ENCODE peak calls at places on chromosomes 11 and 22, in five cellular contexts. Y is adrenal gland, F is lower leg skin, P is A549, B is Peyer's patch. S is an unnamed sample.

GRCh38 chr11:100639140-100639539 is 47.9 kb upstream of the ARHGAP42 start:
- DNase-seq in Y (no peak), F (no peak), P (peak; percentile 11), B (no peak), S (no peak)

GRCh38 chr11:103609117-103610066 is 427.0 kb upstream of the DDI1 start:
- DNase-seq in Y (no peak), F (no peak), P (peak; percentile 68), B (no peak), S (peak; percentile 34)

GRCh38 chr22:28983788-28984441 is 77.7 kb downstream of the C22orf31 start:
- DNase-seq in Y (no peak), F (no peak), P (no peak), B (no peak), S (no peak)

GRCh38 chr11:325796-326591 is 5.3 kb upstream of the IFITM3 start:
- DNase-seq in Y (no peak), F (no peak), P (no peak), B (no peak), S (no peak)

GRCh38 chr22:25388866-25389540 is 169.6 kb downstream of the CRYBB2 start:
- DNase-seq in Y (no peak), F (no peak), P (no peak), B (no peak), S (no peak)

GRCh38 chr11:115924744-115925567 is 420.7 kb upstream of the CADM1 start:
- DNase-seq in Y (no peak), F (no peak), P (no peak), B (no peak), S (peak; percentile 14)

GRCh38 chr11:36142439-36142838 is 146.8 kb downstream of the COMMD9 start:
- DNase-seq in Y (no peak), F (peak; percentile 75), P (no peak), B (no peak), S (no peak)

GRCh38 chr11:70820311-70820710 is 422.0 kb downstream of the CTTN start:
- DNase-seq in Y (no peak), F (no peak), P (no peak), B (no peak), S (no peak)

GRCh38 chr22:39267966-39268365 is 23.2 kb upstream of the PDGFB start:
- DNase-seq in Y (no peak), F (no peak), P (no peak), B (no peak), S (no peak)

GRCh38 chr11:134142536-134142935 is 73.7 kb downstream of the JAM3 start:
- DNase-seq in Y (no peak), F (no peak), P (no peak), B (no peak), S (no peak)

GRCh38 chr22:17087176-17088131 is 2.7 kb downstream of the IL17RA start:
- DNase-seq in Y (no peak), F (peak; percentile 75), P (no peak), B (peak; percentile 45), S (no peak)

GRCh38 chr11:44470849-44471248 is 94.6 kb upstream of the CD82 start:
- DNase-seq in Y (no peak), F (no peak), P (no peak), B (no peak), S (no peak)

GRCh38 chr22:31139866-31140716 is at the start of gene PLA2G3:
- DNase-seq in Y (no peak), F (no peak), P (no peak), B (no peak), S (no peak)

GRCh38 chr11:7430496-7430895 is 54.8 kb upstream of the OLFML1 start:
- DNase-seq in Y (no peak), F (no peak), P (no peak), B (no peak), S (no peak)

GRCh38 chr22:27867958-27868737 is 50.9 kb downstream of the PITPNB start:
- DNase-seq in Y (no peak), F (no peak), P (no peak), B (no peak), S (no peak)

GRCh38 chr22:41699264-41700104 is at the start of gene MEI1:
- DNase-seq in Y (peak; percentile 92), F (peak; percentile 95), P (peak; percentile 25), B (peak; percentile 83), S (no peak)

GRCh38 chr22:41021655-41022454 is 70.5 kb upstream of the EP300 start:
- DNase-seq in Y (peak; percentile 78), F (peak; percentile 95), P (peak; percentile 64), B (peak; percentile 58), S (peak; percentile 50)

GRCh38 chr11:65315204-65315865 is 669 bp downstream of the CDC42EP2 start:
- DNase-seq in Y (peak; percentile 80), F (peak; percentile 95), P (peak; percentile 78), B (peak; percentile 73), S (no peak)

GRCh38 chr11:111565111-111565720 is 24.7 kb downstream of the LAYN start:
- DNase-seq in Y (peak; percentile 80), F (peak; percentile 93), P (peak; percentile 51), B (peak; percentile 50), S (no peak)

GRCh38 chr11:76049506-76049905 is 156.8 kb downstream of the WNT11 start:
- DNase-seq in Y (no peak), F (no peak), P (no peak), B (no peak), S (no peak)

GRCh38 chr11:46617451-46618314 is at the start of gene ATG13:
- DNase-seq in Y (peak; percentile 86), F (peak; percentile 95), P (peak; percentile 83), B (peak; percentile 86), S (peak; percentile 75)

GRCh38 chr22:24327827-24328226 is 57.2 kb downstream of the SPECC1L start:
- DNase-seq in Y (no peak), F (no peak), P (peak; percentile 9), B (no peak), S (no peak)

GRCh38 chr22:45998638-45999378 is 21.8 kb upstream of the WNT7B start:
- DNase-seq in Y (no peak), F (no peak), P (no peak), B (no peak), S (no peak)

GRCh38 chr11:124825876-124826275 is 25.7 kb upstream of the MSANTD2 start:
- DNase-seq in Y (no peak), F (no peak), P (no peak), B (no peak), S (no peak)

DNA sequence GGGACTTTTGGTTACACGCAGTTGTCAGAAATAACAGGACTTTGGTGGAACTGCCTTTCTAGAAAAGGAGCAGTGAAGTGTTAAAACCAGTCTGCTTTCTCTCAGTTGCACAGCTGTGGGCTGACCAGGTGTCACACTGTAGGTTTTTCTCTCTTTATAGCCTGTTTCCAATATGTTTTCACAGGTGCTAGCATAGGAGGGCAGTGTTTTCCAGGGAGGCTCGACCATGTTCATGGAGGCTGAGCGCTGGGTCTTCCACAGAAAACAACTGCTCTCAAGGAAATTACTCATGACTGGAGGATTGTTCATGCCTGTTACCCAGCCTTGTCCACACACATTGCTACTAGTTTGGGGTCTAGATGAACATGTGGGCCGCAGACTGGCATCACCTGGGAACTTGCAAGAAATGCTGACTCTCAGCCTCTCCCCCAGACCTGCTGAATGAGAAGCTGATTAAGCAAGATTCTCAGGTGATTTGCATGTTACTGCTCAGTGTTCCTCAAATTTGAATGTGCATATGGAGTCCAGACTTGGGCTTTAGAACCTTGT is 157.7 kb downstream of the MAML2 start:
- DNase-seq in Y (no peak), F (no peak), P (no peak), B (peak; percentile 45), S (no peak)
- TF ChIP-seq POLR2A in Y (no peak), F (no peak), P (no peak), B (no peak), S (no peak)

DNA sequence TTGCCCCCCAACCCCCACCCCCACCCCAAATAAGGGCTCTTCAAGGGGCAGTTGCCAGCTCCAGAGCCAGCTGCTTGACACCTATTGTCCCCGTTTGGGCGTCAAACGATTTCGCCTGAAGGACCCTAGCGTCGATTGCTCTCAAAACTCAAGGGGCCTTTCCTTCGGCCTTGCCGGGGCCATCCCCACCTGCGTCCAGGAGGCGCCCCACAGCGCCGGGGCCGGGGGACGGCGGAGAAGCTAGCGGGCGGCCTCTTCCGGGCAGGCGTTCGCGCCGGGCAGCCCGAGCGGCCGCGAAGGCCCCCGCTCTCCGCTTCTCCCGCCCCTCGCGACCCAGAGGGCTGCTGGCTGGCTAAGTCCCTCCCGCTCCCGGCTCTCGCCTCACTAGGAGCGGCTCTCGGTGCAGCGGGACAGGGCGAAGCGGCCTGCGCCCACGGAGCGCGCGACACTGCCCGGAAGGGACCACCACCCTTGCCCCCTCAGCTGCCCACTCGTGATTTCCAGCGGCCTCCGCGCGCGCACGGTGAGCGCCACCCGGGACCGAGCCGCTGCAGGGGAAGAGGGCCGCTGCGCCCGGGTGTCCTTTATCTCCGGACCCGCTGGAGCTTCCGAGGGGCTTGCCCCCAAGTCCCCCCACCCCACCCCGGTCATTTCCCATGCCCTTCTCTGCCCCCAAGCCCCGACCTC is at the start of gene CAPRIN1:
- DNase-seq in Y (peak; percentile 87), F (peak; percentile 95), P (peak; percentile 94), B (peak; percentile 85), S (peak; percentile 86)
- TF ChIP-seq POLR2A in Y (peak; percentile 76), F (no peak), P (peak; percentile 75), B (peak; percentile 76), S (peak; percentile 97)

GRCh38 chr11:73392108-73393010 is 16.2 kb downstream of the RELT start:
- DNase-seq in Y (no peak), F (no peak), P (no peak), B (no peak), S (no peak)
- TF ChIP-seq POLR2A in Y (no peak), F (no peak), P (no peak), B (no peak), S (no peak)

GRCh38 chr11:64233913-64234839 is at the start of gene VEGFB:
- DNase-seq in Y (peak; percentile 74), F (peak; percentile 94), P (peak; percentile 53), B (peak; percentile 81), S (peak; percentile 67)
- TF ChIP-seq POLR2A in Y (peak; percentile 63), F (no peak), P (no peak), B (peak; percentile 13), S (no peak)

GRCh38 chr11:4094348-4095291 is at the start of gene RRM1:
- DNase-seq in Y (peak; percentile 96), F (peak; percentile 99), P (peak; percentile 98), B (peak; percentile 85), S (peak; percentile 96)
- TF ChIP-seq POLR2A in Y (peak; percentile 34), F (peak; percentile 14), P (peak; percentile 59), B (peak; percentile 56), S (no peak)

GRCh38 chr11:60970369-60970774 is 1.1 kb upstream of the CD6 start:
- DNase-seq in Y (peak; percentile 76), F (no peak), P (peak; percentile 38), B (peak; percentile 84), S (peak; percentile 63)

GRCh38 chr11:60972182-60973030 is 926 bp downstream of the CD6 start:
- DNase-seq in Y (no peak), F (no peak), P (no peak), B (no peak), S (no peak)

GRCh38 chr11:60973699-60974098 is 2.2 kb downstream of the CD6 start:
- DNase-seq in Y (no peak), F (no peak), P (no peak), B (no peak), S (no peak)

GRCh38 chr11:60970890-60971289 is 590 bp upstream of the CD6 start:
- DNase-seq in Y (no peak), F (no peak), P (no peak), B (no peak), S (no peak)

DNA sequence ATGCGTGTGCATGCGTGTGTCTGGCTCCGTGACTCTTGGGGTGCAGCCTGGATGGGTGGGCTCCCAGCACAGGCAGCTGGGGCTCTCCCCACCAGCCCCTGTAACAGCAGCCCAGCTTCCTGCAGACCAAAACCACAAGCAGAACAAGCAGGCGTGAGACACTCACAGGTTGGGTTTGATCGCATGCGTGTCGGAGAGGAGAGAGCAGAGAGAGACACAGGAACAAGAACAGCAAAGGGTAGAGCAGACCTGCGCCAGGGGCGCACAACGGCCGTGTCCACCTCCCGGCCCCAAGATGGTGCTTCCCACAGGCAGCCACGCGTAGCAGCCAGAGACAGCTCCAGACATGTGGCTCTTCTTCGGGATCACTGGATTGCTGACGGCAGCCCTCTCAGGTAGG is at the start of gene CD6:
- DNase-seq in Y (no peak), F (no peak), P (no peak), B (peak; percentile 81), S (no peak)
- TF ChIP-seq POLR2A in Y (no peak), F (no peak), P (no peak), B (no peak), S (no peak)